ENCODE peak calls at places on chromosomes 16 and 17, in ten cellular contexts. P is left colon, K is astrocyte of the spinal cord, M is dorsolateral prefrontal cortex, B is activated T-cell treated with anti-CD3 and anti-CD28 coated beads for 1 hour, D is anterior cingulate cortex, T is HS-5, G is ovary, V is HEK293T, Z is NCI-H1092 treated with DMSO at 0.1 percent for 48 hours. H is an unnamed sample.

GRCh38 chr17:48240562-48241130 is 133.1 kb downstream of the SNX11 start:
- DNase-seq in P (no peak), K (peak), M (no peak), B (no peak), D (no peak), T (no peak), G (no peak), V (peak), Z (no peak), H (no peak)

GRCh38 chr17:933168-934083 is 46.1 kb downstream of the NXN start:
- DNase-seq in P (no peak), K (peak), M (no peak), B (no peak), D (no peak), T (peak), G (no peak), V (peak), Z (no peak), H (no peak)

GRCh38 chr16:50024207-50024606 is 818 bp upstream of the CNEP1R1 start:
- DNase-seq in P (no peak), K (no peak), M (no peak), B (no peak), D (no peak), T (no peak), G (peak), V (no peak), Z (no peak), H (no peak)

GRCh38 chr16:75252049-75252864 is 833 bp upstream of the BCAR1 start:
- DNase-seq in P (no peak), K (no peak), M (no peak), B (no peak), D (no peak), T (no peak), G (peak), V (no peak), Z (no peak), H (no peak)

GRCh38 chr16:68866933-68867332 is 23.6 kb downstream of the TANGO6 start:
- DNase-seq in P (no peak), K (no peak), M (no peak), B (no peak), D (no peak), T (no peak), G (no peak), V (no peak), Z (peak), H (no peak)

GRCh38 chr16:30458561-30459394 is 13.1 kb upstream of the SEPHS2 start:
- DNase-seq in P (peak), K (no peak), M (no peak), B (peak), D (no peak), T (no peak), G (no peak), V (no peak), Z (no peak), H (no peak)

GRCh38 chr17:72479113-72479512 is 358.3 kb downstream of the SOX9 start:
- DNase-seq in P (peak), K (no peak), M (no peak), B (no peak), D (no peak), T (no peak), G (no peak), V (peak), Z (no peak), H (no peak)

GRCh38 chr16:86232496-86232895 is 277.8 kb upstream of the FOXF1 start:
- DNase-seq in P (no peak), K (no peak), M (no peak), B (no peak), D (no peak), T (no peak), G (no peak), V (no peak), Z (no peak), H (peak)

GRCh38 chr17:27489045-27489715 is 32.9 kb downstream of the KSR1 start:
- DNase-seq in P (peak), K (peak), M (no peak), B (no peak), D (no peak), T (no peak), G (peak), V (no peak), Z (no peak), H (peak)

GRCh38 chr17:82477934-82478333 is 19.4 kb downstream of the NARF start:
- DNase-seq in P (no peak), K (no peak), M (no peak), B (no peak), D (no peak), T (no peak), G (no peak), V (no peak), Z (no peak), H (no peak)

GRCh38 chr17:50149425-50150353 is 788 bp downstream of the PPP1R9B start:
- DNase-seq in P (peak), K (no peak), M (peak), B (peak), D (peak), T (no peak), G (no peak), V (peak), Z (peak), H (no peak)

GRCh38 chr17:38511126-38512108 is 83.2 kb downstream of the ARHGAP23 start:
- DNase-seq in P (no peak), K (peak), M (no peak), B (no peak), D (no peak), T (no peak), G (peak), V (no peak), Z (no peak), H (no peak)

GRCh38 chr17:34025179-34025551 is 229.9 kb upstream of the CCL2 start:
- DNase-seq in P (peak), K (no peak), M (no peak), B (no peak), D (no peak), T (no peak), G (no peak), V (no peak), Z (no peak), H (no peak)

GRCh38 chr17:12549499-12549901 is 116.2 kb upstream of the MYOCD start:
- DNase-seq in P (no peak), K (peak), M (no peak), B (no peak), D (no peak), T (no peak), G (no peak), V (no peak), Z (no peak), H (no peak)